ENCODE peak calls at places on chromosomes 12 and 14, in seven cellular contexts. S is HepG2, R is HCT116, O is H1, L is SK-N-SH, K is K562, V is GM12878. A is an unnamed sample.

GRCh38 chr12:2120982-2121758 is 68.4 kb downstream of the CACNA1C start:
- DNase-seq in S (no peak), R (no peak), O (no peak), L (no peak), K (no peak), V (no peak), A (no peak)

GRCh38 chr14:75514673-75515630 is 7.3 kb upstream of the BATF start:
- DNase-seq in S (no peak), R (no peak), O (peak), L (no peak), K (peak), V (peak), A (no peak)

GRCh38 chr14:92877757-92878431 is 45.1 kb upstream of the CHGA start:
- DNase-seq in S (peak), R (no peak), O (peak), L (no peak), K (no peak), V (no peak), A (no peak)

GRCh38 chr14:50038398-50039119 is 77.8 kb downstream of the VCPKMT start:
- DNase-seq in S (peak), R (no peak), O (no peak), L (no peak), K (no peak), V (peak), A (no peak)

GRCh38 chr14:69845787-69846186 is 33.4 kb upstream of the SMOC1 start:
- DNase-seq in S (peak), R (no peak), O (no peak), L (no peak), K (no peak), V (no peak), A (no peak)

GRCh38 chr12:55736780-55737580 is 5.9 kb upstream of the GDF11 start:
- DNase-seq in S (peak), R (peak), O (peak), L (peak), K (peak), V (no peak), A (peak)

GRCh38 chr12:104748790-104749189 is 209.3 kb downstream of the SLC41A2 start:
- DNase-seq in S (no peak), R (no peak), O (no peak), L (no peak), K (no peak), V (no peak), A (no peak)

GRCh38 chr12:53048033-53048779 is 1.7 kb upstream of the TNS2 start:
- DNase-seq in S (peak), R (no peak), O (no peak), L (peak), K (no peak), V (no peak), A (peak)

GRCh38 chr12:124440841-124441381 is 126.5 kb downstream of the NCOR2 start:
- DNase-seq in S (no peak), R (no peak), O (no peak), L (no peak), K (no peak), V (no peak), A (peak)

GRCh38 chr14:94005324-94005723 is 8.2 kb downstream of the CCDC197 start:
- DNase-seq in S (no peak), R (no peak), O (no peak), L (peak), K (peak), V (no peak), A (no peak)

GRCh38 chr12:47741340-47741703 is 16.0 kb upstream of the ENDOU start:
- DNase-seq in S (no peak), R (peak), O (no peak), L (peak), K (no peak), V (no peak), A (no peak)

GRCh38 chr14:91892918-91893527 is 25.7 kb upstream of the TC2N start:
- DNase-seq in S (peak), R (peak), O (peak), L (peak), K (peak), V (no peak), A (peak)

GRCh38 chr14:90416649-90417237 is 19.9 kb downstream of the CALM1 start:
- DNase-seq in S (no peak), R (no peak), O (no peak), L (no peak), K (no peak), V (no peak), A (no peak)

GRCh38 chr14:101511199-101511598 is 50.1 kb upstream of the DIO3 start:
- DNase-seq in S (no peak), R (no peak), O (no peak), L (no peak), K (no peak), V (no peak), A (no peak)

GRCh38 chr14:105337966-105338365 is 23.4 kb downstream of the PACS2 start:
- DNase-seq in S (no peak), R (no peak), O (no peak), L (no peak), K (no peak), V (no peak), A (no peak)

GRCh38 chr14:35883677-35884293 is 57.6 kb downstream of the BRMS1L start:
- DNase-seq in S (peak), R (no peak), O (no peak), L (peak), K (no peak), V (no peak), A (peak)

GRCh38 chr14:70013269-70013873 is 134.2 kb downstream of the SMOC1 start:
- DNase-seq in S (peak), R (peak), O (peak), L (peak), K (peak), V (no peak), A (peak)

GRCh38 chr12:62632521-62632920 is 165.9 kb downstream of the MON2 start:
- DNase-seq in S (peak), R (no peak), O (peak), L (peak), K (no peak), V (no peak), A (no peak)

GRCh38 chr14:98878278-98878677 is 393.7 kb downstream of the BCL11B start:
- DNase-seq in S (no peak), R (no peak), O (no peak), L (no peak), K (no peak), V (no peak), A (no peak)

GRCh38 chr14:61219256-61219655 is 61.9 kb downstream of the TMEM30B start:
- DNase-seq in S (no peak), R (no peak), O (no peak), L (no peak), K (no peak), V (no peak), A (no peak)

GRCh38 chr12:979355-979754 is 11.7 kb upstream of the ERC1 start:
- DNase-seq in S (no peak), R (no peak), O (no peak), L (no peak), K (no peak), V (no peak), A (no peak)

GRCh38 chr14:22071001-22071400 is 397.4 kb upstream of the OR4E1 start:
- DNase-seq in S (no peak), R (no peak), O (no peak), L (no peak), K (no peak), V (peak), A (no peak)

GRCh38 chr14:76307786-76308780 is 67.9 kb upstream of the ESRRB start:
- DNase-seq in S (no peak), R (no peak), O (peak), L (no peak), K (no peak), V (no peak), A (no peak)

GRCh38 chr12:106910202-106910601 is 45.5 kb upstream of the TMEM263 start:
- DNase-seq in S (no peak), R (no peak), O (no peak), L (no peak), K (no peak), V (peak), A (no peak)

GRCh38 chr12:48350249-48351021 is at the start of gene ZNF641:
- DNase-seq in S (peak), R (no peak), O (peak), L (peak), K (peak), V (no peak), A (peak)

GRCh38 chr12:111359231-111359913 is 9.5 kb downstream of the PHETA1 start:
- DNase-seq in S (no peak), R (no peak), O (no peak), L (no peak), K (no peak), V (no peak), A (no peak)

GRCh38 chr12:101969-102878 is 35.7 kb downstream of the IQSEC3 start:
- DNase-seq in S (no peak), R (peak), O (peak), L (peak), K (peak), V (no peak), A (peak)

GRCh38 chr14:104293851-104294627 is 155.7 kb downstream of the KIF26A start:
- DNase-seq in S (no peak), R (no peak), O (no peak), L (no peak), K (no peak), V (no peak), A (peak)

GRCh38 chr12:49131051-49131972 is at the start of gene TUBA1B:
- DNase-seq in S (peak), R (peak), O (peak), L (peak), K (peak), V (peak), A (peak)

GRCh38 chr12:126067930-126068329 is 1002.7 kb downstream of the AACS start:
- DNase-seq in S (no peak), R (no peak), O (no peak), L (no peak), K (no peak), V (no peak), A (no peak)

GRCh38 chr12:126064028-126064427 is 998.8 kb downstream of the AACS start:
- DNase-seq in S (no peak), R (no peak), O (no peak), L (no peak), K (no peak), V (no peak), A (no peak)

GRCh38 chr12:126069549-126070165 is 1004.4 kb downstream of the AACS start:
- DNase-seq in S (peak), R (peak), O (peak), L (peak), K (peak), V (no peak), A (peak)
- TF ChIP-seq JUND in S (no peak), R (no peak), O (no peak), L (no peak), K (no peak), V (no peak), A (no peak)

GRCh38 chr12:84955298-84955697 is 42.7 kb upstream of the SLC6A15 start:
- DNase-seq in S (no peak), R (no peak), O (no peak), L (no peak), K (no peak), V (no peak), A (no peak)
- TF ChIP-seq JUND in S (no peak), R (no peak), O (no peak), L (no peak), K (no peak), V (no peak), A (no peak)

GRCh38 chr12:94973202-94973601 is 30.3 kb downstream of the NDUFA12 start:
- DNase-seq in S (no peak), R (no peak), O (no peak), L (no peak), K (no peak), V (no peak), A (no peak)
- TF ChIP-seq JUND in S (no peak), R (no peak), O (no peak), L (no peak), K (no peak), V (no peak), A (no peak)

GRCh38 chr14:23513005-23513412 is 38.6 kb downstream of the ZFHX2 start:
- DNase-seq in S (no peak), R (no peak), O (no peak), L (peak), K (no peak), V (no peak), A (no peak)
- TF ChIP-seq JUND in S (no peak), R (no peak), O (no peak), L (no peak), K (no peak), V (no peak), A (no peak)

GRCh38 chr12:46124848-46125619 is 134.7 kb upstream of the SCAF11 start:
- DNase-seq in S (peak), R (peak), O (no peak), L (peak), K (peak), V (no peak), A (peak)
- TF ChIP-seq JUND in S (no peak), R (no peak), O (peak), L (no peak), K (no peak), V (no peak), A (no peak)

GRCh38 chr12:102220736-102221135 is 23.1 kb upstream of the PMCH start:
- DNase-seq in S (no peak), R (no peak), O (no peak), L (no peak), K (no peak), V (no peak), A (no peak)

DNA sequence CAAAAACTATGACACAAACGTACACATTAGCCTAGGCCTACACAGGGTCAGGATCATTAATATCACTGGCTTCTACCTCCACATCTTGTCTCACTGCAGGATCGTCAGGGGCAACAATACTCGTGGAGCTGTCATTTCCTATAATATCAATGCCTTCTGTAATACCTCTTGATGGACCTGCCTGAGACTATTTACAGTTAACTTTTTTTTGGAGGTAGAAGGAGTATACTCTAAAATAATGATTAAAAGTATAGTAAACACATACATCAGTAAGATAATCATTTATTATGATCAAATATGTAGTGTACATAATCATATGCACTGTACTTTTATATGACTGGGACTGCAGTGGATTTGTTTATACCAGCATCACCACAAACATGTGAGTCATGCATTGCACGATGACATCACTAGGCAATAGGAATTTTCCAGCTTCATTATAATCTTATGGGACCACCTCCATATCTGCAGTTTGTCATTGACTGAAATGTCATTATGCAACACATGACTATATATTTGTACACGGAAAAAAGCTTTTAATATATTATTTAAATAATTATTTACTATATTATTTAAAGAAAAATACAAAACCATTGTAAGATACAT is 18.6 kb upstream of the PMCH start:
- DNase-seq in S (no peak), R (peak), O (no peak), L (no peak), K (no peak), V (no peak), A (no peak)
- TF ChIP-seq JUND in S (no peak), R (peak), O (no peak), L (no peak), K (peak), V (no peak), A (no peak)

GRCh38 chr12:7583471-7583870 is 79.9 kb upstream of the CD163 start:
- DNase-seq in S (no peak), R (no peak), O (no peak), L (no peak), K (no peak), V (no peak), A (no peak)

GRCh38 chr12:7588703-7589329 is 76.9 kb downstream of the APOBEC1 start:
- DNase-seq in S (peak), R (peak), O (peak), L (peak), K (peak), V (peak), A (peak)
- TF ChIP-seq JUND in S (no peak), R (no peak), O (no peak), L (no peak), K (no peak), V (no peak), A (no peak)

GRCh38 chr14:71733210-71733883 is 198.9 kb upstream of the RGS6 start:
- DNase-seq in S (no peak), R (no peak), O (no peak), L (no peak), K (no peak), V (no peak), A (no peak)
- TF ChIP-seq JUND in S (no peak), R (no peak), O (no peak), L (peak), K (no peak), V (no peak), A (no peak)

DNA sequence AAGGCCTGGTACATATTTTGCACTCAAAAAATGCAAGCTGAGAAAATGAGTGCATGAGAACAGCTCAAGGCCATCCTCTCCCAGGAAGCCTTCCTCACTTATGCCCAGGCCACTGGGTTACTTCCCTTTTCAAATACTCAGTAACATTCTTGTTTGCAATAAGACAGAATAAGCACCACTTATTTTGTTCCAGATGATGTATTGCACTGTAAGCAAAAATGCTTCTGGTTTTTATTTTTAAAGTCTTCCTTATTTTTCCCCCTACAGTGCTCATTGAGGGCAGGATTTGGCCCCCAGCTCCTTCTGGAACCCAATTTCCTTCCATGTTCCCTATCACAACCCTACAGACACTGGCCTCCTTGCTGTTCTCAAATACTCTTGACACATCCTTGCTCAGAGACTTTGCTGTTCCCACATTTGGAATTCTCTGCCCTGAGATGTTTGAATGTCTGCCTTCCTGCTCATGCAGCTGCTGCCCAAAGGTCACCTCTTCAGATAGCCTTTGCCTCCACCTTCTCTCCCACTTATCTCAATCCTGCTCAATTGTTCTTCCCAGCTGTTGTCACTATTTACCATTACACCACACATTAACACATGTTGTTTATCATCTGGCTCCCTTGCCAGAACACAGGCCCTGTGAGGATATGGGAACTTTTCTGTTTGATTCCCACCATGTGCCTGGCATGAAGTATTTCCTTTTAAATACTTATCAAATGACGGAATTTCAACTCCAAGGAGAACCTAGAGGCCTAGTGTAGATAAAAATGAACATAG is 49.9 kb downstream of the IFNG start:
- DNase-seq in S (no peak), R (no peak), O (no peak), L (no peak), K (no peak), V (no peak), A (no peak)
- TF ChIP-seq JUND in S (no peak), R (no peak), O (no peak), L (no peak), K (no peak), V (no peak), A (no peak)